ENCODE peak calls at places on chromosomes 13 and 19, in eight cellular contexts. C is cardiac muscle cell, W is A549, B is pancreas, O is lung, M is right lobe of liver, Y is brain microvascular endothelial cell, D is fibroblast of pulmonary artery. G is an unnamed sample.

GRCh38 chr19:23283925-23284324 is 33.7 kb upstream of the ZNF724 start:
- DNase-seq in C (peak), W (no peak), B (peak), O (peak), M (no peak), Y (peak), D (peak), G (peak)

GRCh38 chr13:89136678-89137077 is 1465.5 kb downstream of the SLITRK5 start:
- DNase-seq in C (no peak), W (no peak), B (no peak), O (no peak), M (no peak), Y (no peak), D (no peak), G (no peak)

GRCh38 chr13:28819748-28820098 is 416 bp upstream of the MTUS2 start:
- DNase-seq in C (peak), W (peak), B (peak), O (no peak), M (peak), Y (no peak), D (peak), G (peak)

GRCh38 chr13:100517135-100517534 is 71.5 kb downstream of the GGACT start:
- DNase-seq in C (no peak), W (peak), B (no peak), O (no peak), M (peak), Y (no peak), D (no peak), G (no peak)

GRCh38 chr13:99796175-99796819 is 175.3 kb downstream of the ZIC5 start:
- DNase-seq in C (peak), W (no peak), B (no peak), O (no peak), M (no peak), Y (peak), D (peak), G (peak)

GRCh38 chr13:95643471-95643813 is 1.1 kb downstream of the DZIP1 start:
- DNase-seq in C (peak), W (no peak), B (no peak), O (no peak), M (no peak), Y (peak), D (peak), G (peak)

GRCh38 chr19:16495982-16496612 is at the start of the genes C19orf44 and CALR3:
- DNase-seq in C (peak), W (peak), B (peak), O (peak), M (peak), Y (peak), D (peak), G (peak)

GRCh38 chr13:113802090-113802531 is 43.1 kb downstream of the TMEM255B start:
- DNase-seq in C (peak), W (peak), B (peak), O (peak), M (no peak), Y (peak), D (peak), G (peak)

GRCh38 chr13:108020027-108020426 is 195.3 kb downstream of the LIG4 start:
- DNase-seq in C (no peak), W (no peak), B (no peak), O (no peak), M (no peak), Y (no peak), D (no peak), G (no peak)

GRCh38 chr19:41531438-41532311 is 44.3 kb upstream of the CEACAM21 start:
- DNase-seq in C (peak), W (peak), B (no peak), O (peak), M (peak), Y (peak), D (peak), G (peak)

GRCh38 chr19:41529484-41530183 is 46.3 kb upstream of the CEACAM21 start:
- DNase-seq in C (no peak), W (no peak), B (no peak), O (no peak), M (no peak), Y (no peak), D (no peak), G (no peak)

GRCh38 chr19:41530184-41530534 is 45.8 kb upstream of the CEACAM21 start:
- DNase-seq in C (no peak), W (no peak), B (no peak), O (no peak), M (no peak), Y (no peak), D (no peak), G (no peak)

GRCh38 chr19:41532526-41532925 is 43.4 kb upstream of the CEACAM21 start:
- DNase-seq in C (no peak), W (no peak), B (no peak), O (no peak), M (no peak), Y (no peak), D (no peak), G (no peak)

GRCh38 chr19:41530761-41531301 is 45.1 kb upstream of the CEACAM21 start:
- DNase-seq in C (peak), W (no peak), B (no peak), O (peak), M (no peak), Y (no peak), D (peak), G (peak)
- H3K4me3 ChIP-seq in C (no peak), W (peak), B (no peak), O (no peak), M (no peak), Y (no peak), D (no peak), G (no peak)

GRCh38 chr19:49534632-49535385 is 7.0 kb downstream of the RCN3 start:
- DNase-seq in C (no peak), W (no peak), B (no peak), O (no peak), M (no peak), Y (no peak), D (no peak), G (no peak)

GRCh38 chr19:49536921-49537462 is 9.2 kb downstream of the RCN3 start:
- DNase-seq in C (no peak), W (no peak), B (no peak), O (no peak), M (no peak), Y (no peak), D (no peak), G (no peak)

GRCh38 chr19:49530708-49531107 is 2.9 kb downstream of the RCN3 start:
- DNase-seq in C (no peak), W (no peak), B (no peak), O (no peak), M (no peak), Y (no peak), D (no peak), G (no peak)

GRCh38 chr19:49538643-49539042 is 10.8 kb downstream of the RCN3 start:
- DNase-seq in C (no peak), W (no peak), B (no peak), O (no peak), M (no peak), Y (no peak), D (no peak), G (no peak)

DNA sequence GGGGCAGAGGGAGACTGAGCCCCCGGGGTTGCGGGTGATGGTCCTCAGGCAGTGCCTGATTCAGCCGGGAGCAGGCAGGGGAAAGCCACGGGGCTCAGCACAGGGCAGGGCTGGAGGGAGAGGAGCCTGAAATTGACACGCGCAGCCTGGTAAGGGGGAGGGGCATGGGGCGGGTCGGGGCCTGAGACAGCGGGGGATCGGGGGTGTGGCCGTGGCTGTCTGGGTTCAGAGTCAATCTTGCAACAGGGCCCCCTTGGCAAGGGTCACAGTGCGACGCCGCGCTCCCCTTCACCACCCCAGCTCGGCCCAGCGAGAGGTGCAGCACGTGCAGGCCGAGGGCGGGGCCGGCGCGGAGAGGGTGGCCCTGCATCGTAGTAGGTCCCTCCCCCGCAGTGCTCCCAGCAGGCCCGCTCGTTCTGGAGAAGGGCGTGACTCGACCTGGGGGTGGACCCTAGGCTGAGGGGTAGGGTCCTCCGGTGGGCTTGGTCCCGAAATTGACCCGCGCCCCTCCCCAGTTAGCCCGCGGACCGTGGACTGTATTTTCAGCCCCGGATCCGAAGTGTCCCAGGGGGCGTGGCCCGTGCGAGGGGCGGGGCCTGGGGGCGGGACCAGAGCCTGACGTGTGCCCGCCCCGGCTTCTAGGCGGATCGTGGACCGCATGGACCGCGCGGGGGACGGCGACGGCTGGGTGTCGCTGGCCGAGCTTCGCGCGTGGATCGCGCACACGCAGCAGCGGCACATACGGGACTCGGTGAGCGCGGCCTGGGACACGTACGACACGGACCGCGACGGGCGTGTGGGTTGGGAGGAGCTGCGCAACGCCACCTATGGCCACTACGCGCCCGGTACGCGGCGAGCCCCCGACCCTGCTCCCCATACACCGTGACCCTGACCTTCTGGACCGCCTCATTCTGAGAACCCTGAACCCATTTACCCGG is 6.0 kb downstream of the RCN3 start:
- DNase-seq in C (peak), W (peak), B (peak), O (peak), M (peak), Y (peak), D (peak), G (peak)
- TF ChIP-seq CTCF in C (peak), W (peak), B (peak), O (no peak), M (no peak), Y (peak), D (no peak), G (no peak)

GRCh38 chr13:19978830-19979437 is 20.4 kb downstream of the ZMYM2 start:
- DNase-seq in C (no peak), W (no peak), B (no peak), O (no peak), M (no peak), Y (no peak), D (no peak), G (no peak)
- H3K4me3 ChIP-seq in C (no peak), W (no peak), B (no peak), O (no peak), M (no peak), Y (no peak), D (no peak), G (no peak)

GRCh38 chr19:44692379-44692721 is 6.6 kb upstream of the CEACAM16 start:
- DNase-seq in C (no peak), W (no peak), B (no peak), O (no peak), M (no peak), Y (no peak), D (no peak), G (no peak)

GRCh38 chr19:44697670-44698034 is 1.3 kb upstream of the CEACAM16 start:
- DNase-seq in C (no peak), W (no peak), B (no peak), O (no peak), M (no peak), Y (no peak), D (no peak), G (no peak)

GRCh38 chr19:44690131-44690440 is 8.9 kb upstream of the CEACAM16 start:
- DNase-seq in C (no peak), W (no peak), B (no peak), O (no peak), M (no peak), Y (no peak), D (no peak), G (no peak)

GRCh38 chr19:44696939-44697669 is 1.8 kb upstream of the CEACAM16 start:
- DNase-seq in C (no peak), W (no peak), B (no peak), O (no peak), M (no peak), Y (no peak), D (no peak), G (no peak)

DNA sequence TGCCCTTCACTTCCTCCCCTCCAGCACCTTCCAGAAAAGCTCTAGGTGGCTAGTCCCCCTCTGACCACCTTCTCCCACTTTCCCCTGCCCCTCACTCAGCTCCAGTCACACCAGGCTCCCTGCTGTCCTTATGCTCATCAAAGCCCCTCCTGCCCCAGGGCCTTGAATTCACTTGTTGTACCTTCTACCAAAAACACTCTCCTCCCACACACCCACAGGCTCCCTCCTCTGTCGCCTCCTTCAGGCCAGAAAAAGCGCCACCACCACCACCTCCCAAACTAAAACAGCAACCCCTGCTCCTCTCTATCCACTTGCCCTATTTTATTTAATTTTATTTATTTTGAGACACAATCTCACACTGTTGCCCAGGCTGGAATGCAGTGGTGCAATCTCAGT is 4.8 kb upstream of the CEACAM16 start:
- DNase-seq in C (no peak), W (no peak), B (no peak), O (no peak), M (no peak), Y (no peak), D (no peak), G (no peak)
- TF ChIP-seq CTCF in C (peak), W (peak), B (no peak), O (no peak), M (peak), Y (peak), D (peak), G (peak)

G was measured in cardiac fibroblast.